ENCODE peak calls at places on chromosomes 5 and 9, in ten cellular contexts. One of them, this sample, is unnamed.

GRCh38 chr5:102536323-102536928 is 37.6 kb upstream of the SLCO6A1 start:
- DNase-seq in activated naive CD4-positive, alpha-beta T cell treated with Interleukin-2 at 50 U/mL for 16 hours: no peak
- DNase-seq in EL: peak
- DNase-seq in NCI-H1092 treated with DMSO at 0.1 percent for 48 hours: peak
- DNase-seq in NCI-H1417: peak
- DNase-seq in ureter: no peak
- DNase-seq in uterus: no peak
- DNase-seq in brain microvascular endothelial cell: no peak
- DNase-seq in choroid plexus epithelial cell: peak
- DNase-seq in mesothelial cell of epicardium: no peak
- DNase-seq in this sample: no peak

GRCh38 chr5:95631265-95631957 is 11.5 kb downstream of the GPR150 start:
- DNase-seq in activated naive CD4-positive, alpha-beta T cell treated with Interleukin-2 at 50 U/mL for 16 hours: no peak
- DNase-seq in choroid plexus epithelial cell: peak
- DNase-seq in ureter: no peak
- DNase-seq in NCI-H1092 treated with DMSO at 0.1 percent for 48 hours: no peak
- DNase-seq in brain microvascular endothelial cell: peak
- DNase-seq in mesothelial cell of epicardium: no peak
- DNase-seq in EL: peak
- DNase-seq in NCI-H1417: no peak
- DNase-seq in uterus: no peak
- DNase-seq in this sample: no peak

GRCh38 chr9:116494815-116495634 is 192.1 kb upstream of the TRIM32 start:
- DNase-seq in uterus: peak
- DNase-seq in mesothelial cell of epicardium: no peak
- DNase-seq in choroid plexus epithelial cell: no peak
- DNase-seq in NCI-H1417: peak
- DNase-seq in ureter: no peak
- DNase-seq in EL: peak
- DNase-seq in NCI-H1092 treated with DMSO at 0.1 percent for 48 hours: peak
- DNase-seq in activated naive CD4-positive, alpha-beta T cell treated with Interleukin-2 at 50 U/mL for 16 hours: peak
- DNase-seq in brain microvascular endothelial cell: no peak
- DNase-seq in this sample: peak

GRCh38 chr5:79255786-79256557 is 20.0 kb downstream of the JMY start:
- DNase-seq in mesothelial cell of epicardium: no peak
- DNase-seq in activated naive CD4-positive, alpha-beta T cell treated with Interleukin-2 at 50 U/mL for 16 hours: peak
- DNase-seq in NCI-H1417: peak
- DNase-seq in uterus: no peak
- DNase-seq in brain microvascular endothelial cell: peak
- DNase-seq in NCI-H1092 treated with DMSO at 0.1 percent for 48 hours: peak
- DNase-seq in EL: peak
- DNase-seq in ureter: no peak
- DNase-seq in choroid plexus epithelial cell: peak
- DNase-seq in this sample: peak

GRCh38 chr5:132474131-132474723 is 16.3 kb downstream of the IRF1 start:
- DNase-seq in uterus: no peak
- DNase-seq in NCI-H1417: no peak
- DNase-seq in brain microvascular endothelial cell: no peak
- DNase-seq in choroid plexus epithelial cell: no peak
- DNase-seq in ureter: no peak
- DNase-seq in activated naive CD4-positive, alpha-beta T cell treated with Interleukin-2 at 50 U/mL for 16 hours: no peak
- DNase-seq in EL: no peak
- DNase-seq in NCI-H1092 treated with DMSO at 0.1 percent for 48 hours: no peak
- DNase-seq in mesothelial cell of epicardium: no peak
- DNase-seq in this sample: peak

GRCh38 chr9:15277400-15278137 is 29.4 kb downstream of the TTC39B start:
- DNase-seq in EL: no peak
- DNase-seq in ureter: no peak
- DNase-seq in NCI-H1092 treated with DMSO at 0.1 percent for 48 hours: peak
- DNase-seq in uterus: no peak
- DNase-seq in NCI-H1417: peak
- DNase-seq in brain microvascular endothelial cell: no peak
- DNase-seq in choroid plexus epithelial cell: peak
- DNase-seq in activated naive CD4-positive, alpha-beta T cell treated with Interleukin-2 at 50 U/mL for 16 hours: no peak
- DNase-seq in mesothelial cell of epicardium: no peak
- DNase-seq in this sample: no peak

GRCh38 chr9:73077625-73078030 is 74.0 kb upstream of the ANXA1 start:
- DNase-seq in ureter: no peak
- DNase-seq in activated naive CD4-positive, alpha-beta T cell treated with Interleukin-2 at 50 U/mL for 16 hours: no peak
- DNase-seq in NCI-H1092 treated with DMSO at 0.1 percent for 48 hours: no peak
- DNase-seq in choroid plexus epithelial cell: no peak
- DNase-seq in mesothelial cell of epicardium: no peak
- DNase-seq in EL: no peak
- DNase-seq in uterus: no peak
- DNase-seq in NCI-H1417: no peak
- DNase-seq in brain microvascular endothelial cell: no peak
- DNase-seq in this sample: no peak

GRCh38 chr9:125749287-125749935 is 2.2 kb downstream of the PBX3 start:
- DNase-seq in mesothelial cell of epicardium: no peak
- DNase-seq in choroid plexus epithelial cell: no peak
- DNase-seq in uterus: no peak
- DNase-seq in EL: no peak
- DNase-seq in ureter: no peak
- DNase-seq in NCI-H1092 treated with DMSO at 0.1 percent for 48 hours: no peak
- DNase-seq in activated naive CD4-positive, alpha-beta T cell treated with Interleukin-2 at 50 U/mL for 16 hours: no peak
- DNase-seq in NCI-H1417: no peak
- DNase-seq in brain microvascular endothelial cell: no peak
- DNase-seq in this sample: no peak

GRCh38 chr9:105385372-105385985 is 62.4 kb upstream of the FSD1L start:
- DNase-seq in mesothelial cell of epicardium: no peak
- DNase-seq in brain microvascular endothelial cell: no peak
- DNase-seq in activated naive CD4-positive, alpha-beta T cell treated with Interleukin-2 at 50 U/mL for 16 hours: peak
- DNase-seq in choroid plexus epithelial cell: peak
- DNase-seq in NCI-H1092 treated with DMSO at 0.1 percent for 48 hours: no peak
- DNase-seq in NCI-H1417: no peak
- DNase-seq in EL: no peak
- DNase-seq in ureter: no peak
- DNase-seq in uterus: peak
- DNase-seq in this sample: peak

GRCh38 chr5:174596429-174596828 is 128.0 kb upstream of the MSX2 start:
- DNase-seq in brain microvascular endothelial cell: peak
- DNase-seq in mesothelial cell of epicardium: no peak
- DNase-seq in choroid plexus epithelial cell: peak
- DNase-seq in EL: peak
- DNase-seq in uterus: no peak
- DNase-seq in activated naive CD4-positive, alpha-beta T cell treated with Interleukin-2 at 50 U/mL for 16 hours: no peak
- DNase-seq in ureter: no peak
- DNase-seq in NCI-H1092 treated with DMSO at 0.1 percent for 48 hours: no peak
- DNase-seq in NCI-H1417: no peak
- DNase-seq in this sample: no peak

GRCh38 chr9:92707530-92707929 is 37.6 kb upstream of the IPPK start:
- DNase-seq in mesothelial cell of epicardium: no peak
- DNase-seq in NCI-H1417: no peak
- DNase-seq in ureter: no peak
- DNase-seq in brain microvascular endothelial cell: no peak
- DNase-seq in uterus: no peak
- DNase-seq in activated naive CD4-positive, alpha-beta T cell treated with Interleukin-2 at 50 U/mL for 16 hours: no peak
- DNase-seq in EL: no peak
- DNase-seq in NCI-H1092 treated with DMSO at 0.1 percent for 48 hours: no peak
- DNase-seq in choroid plexus epithelial cell: no peak
- DNase-seq in this sample: no peak

GRCh38 chr5:57501414-57502321 is 19.1 kb upstream of the ACTBL2 start:
- DNase-seq in brain microvascular endothelial cell: peak
- DNase-seq in NCI-H1417: no peak
- DNase-seq in mesothelial cell of epicardium: no peak
- DNase-seq in EL: no peak
- DNase-seq in NCI-H1092 treated with DMSO at 0.1 percent for 48 hours: no peak
- DNase-seq in activated naive CD4-positive, alpha-beta T cell treated with Interleukin-2 at 50 U/mL for 16 hours: no peak
- DNase-seq in choroid plexus epithelial cell: peak
- DNase-seq in uterus: no peak
- DNase-seq in ureter: no peak
- DNase-seq in this sample: no peak

GRCh38 chr5:11143456-11144267 is 382.6 kb upstream of the DAP start:
- DNase-seq in mesothelial cell of epicardium: no peak
- DNase-seq in EL: no peak
- DNase-seq in activated naive CD4-positive, alpha-beta T cell treated with Interleukin-2 at 50 U/mL for 16 hours: peak
- DNase-seq in brain microvascular endothelial cell: no peak
- DNase-seq in ureter: no peak
- DNase-seq in uterus: no peak
- DNase-seq in NCI-H1417: no peak
- DNase-seq in NCI-H1092 treated with DMSO at 0.1 percent for 48 hours: no peak
- DNase-seq in choroid plexus epithelial cell: no peak
- DNase-seq in this sample: peak

GRCh38 chr9:17293685-17294084 is 158.8 kb downstream of the CNTLN start:
- DNase-seq in choroid plexus epithelial cell: no peak
- DNase-seq in NCI-H1417: no peak
- DNase-seq in uterus: no peak
- DNase-seq in brain microvascular endothelial cell: no peak
- DNase-seq in EL: no peak
- DNase-seq in mesothelial cell of epicardium: no peak
- DNase-seq in ureter: no peak
- DNase-seq in NCI-H1092 treated with DMSO at 0.1 percent for 48 hours: no peak
- DNase-seq in activated naive CD4-positive, alpha-beta T cell treated with Interleukin-2 at 50 U/mL for 16 hours: no peak
- DNase-seq in this sample: no peak

GRCh38 chr9:99000480-99001395 is 57.0 kb downstream of the COL15A1 start:
- DNase-seq in uterus: no peak
- DNase-seq in ureter: peak
- DNase-seq in EL: peak
- DNase-seq in NCI-H1092 treated with DMSO at 0.1 percent for 48 hours: peak
- DNase-seq in NCI-H1417: no peak
- DNase-seq in brain microvascular endothelial cell: peak
- DNase-seq in choroid plexus epithelial cell: peak
- DNase-seq in activated naive CD4-positive, alpha-beta T cell treated with Interleukin-2 at 50 U/mL for 16 hours: peak
- DNase-seq in mesothelial cell of epicardium: no peak
- DNase-seq in this sample: peak

GRCh38 chr5:174189638-174190037 is 144.1 kb downstream of the NSG2 start:
- DNase-seq in uterus: no peak
- DNase-seq in activated naive CD4-positive, alpha-beta T cell treated with Interleukin-2 at 50 U/mL for 16 hours: no peak
- DNase-seq in EL: no peak
- DNase-seq in NCI-H1092 treated with DMSO at 0.1 percent for 48 hours: no peak
- DNase-seq in choroid plexus epithelial cell: no peak
- DNase-seq in ureter: no peak
- DNase-seq in mesothelial cell of epicardium: no peak
- DNase-seq in brain microvascular endothelial cell: no peak
- DNase-seq in NCI-H1417: no peak
- DNase-seq in this sample: no peak